ENCODE peak calls at places on chromosomes 6 and 20, in six cellular contexts. W is H9; E is effector memory CD4-positive, alpha-beta T cell; D is dorsolateral prefrontal cortex; I is RWPE1; Y is esophagus muscularis mucosa. S is an unnamed sample.

GRCh38 chr20:40714109-40714508 is 25.1 kb upstream of the MAFB start:
- DNase-seq in W (no peak), E (no peak), D (no peak), I (no peak), Y (no peak), S (no peak)

GRCh38 chr20:13220857-13221297 is at the start of gene ISM1:
- DNase-seq in W (peak), E (peak), D (no peak), I (peak), Y (no peak), S (no peak)

GRCh38 chr20:60244373-60245146 is 286.3 kb downstream of the CDH26 start:
- DNase-seq in W (no peak), E (no peak), D (no peak), I (no peak), Y (no peak), S (no peak)

GRCh38 chr6:134046054-134046453 is 6.4 kb downstream of the SLC2A12 start:
- DNase-seq in W (no peak), E (no peak), D (no peak), I (no peak), Y (no peak), S (no peak)

GRCh38 chr6:33001685-33002084 is 7.7 kb downstream of the HLA-DOA start:
- DNase-seq in W (no peak), E (no peak), D (no peak), I (no peak), Y (no peak), S (no peak)

GRCh38 chr6:166411721-166412151 is 29.0 kb upstream of the MPC1 start:
- DNase-seq in W (no peak), E (no peak), D (no peak), I (no peak), Y (no peak), S (no peak)

GRCh38 chr6:117264487-117265424 is 602 bp upstream of the VGLL2 start:
- DNase-seq in W (peak), E (no peak), D (no peak), I (no peak), Y (no peak), S (peak)

GRCh38 chr6:70124882-70125535 is 177.9 kb downstream of the COL9A1 start:
- DNase-seq in W (no peak), E (no peak), D (no peak), I (peak), Y (no peak), S (no peak)

GRCh38 chr20:10519361-10520048 is 84.4 kb downstream of the SLX4IP start:
- DNase-seq in W (no peak), E (no peak), D (no peak), I (no peak), Y (no peak), S (no peak)

GRCh38 chr6:72784581-72784980 is 162.7 kb downstream of the KCNQ5 start:
- DNase-seq in W (no peak), E (no peak), D (no peak), I (peak), Y (no peak), S (no peak)

GRCh38 chr6:35058041-35058675 is 83.0 kb downstream of the TCP11 start:
- DNase-seq in W (no peak), E (no peak), D (no peak), I (no peak), Y (no peak), S (peak)

GRCh38 chr6:68639826-68640505 is 4.9 kb downstream of the ADGRB3 start:
- DNase-seq in W (no peak), E (no peak), D (no peak), I (no peak), Y (no peak), S (no peak)
- H3K27ac ChIP-seq in W (no peak), E (no peak), D (peak), I (no peak), Y (peak), S (no peak)

GRCh38 chr6:144294016-144294415 is 8.9 kb downstream of the UTRN start:
- DNase-seq in W (no peak), E (no peak), D (no peak), I (peak), Y (no peak), S (no peak)

GRCh38 chr6:144297498-144298166 is 12.5 kb downstream of the UTRN start:
- DNase-seq in W (no peak), E (no peak), D (no peak), I (no peak), Y (no peak), S (no peak)

GRCh38 chr6:144295981-144296767 is 11.0 kb downstream of the UTRN start:
- DNase-seq in W (no peak), E (no peak), D (no peak), I (no peak), Y (no peak), S (no peak)

GRCh38 chr6:144298167-144298671 is 13.1 kb downstream of the UTRN start:
- DNase-seq in W (no peak), E (no peak), D (no peak), I (no peak), Y (no peak), S (no peak)

DNA sequence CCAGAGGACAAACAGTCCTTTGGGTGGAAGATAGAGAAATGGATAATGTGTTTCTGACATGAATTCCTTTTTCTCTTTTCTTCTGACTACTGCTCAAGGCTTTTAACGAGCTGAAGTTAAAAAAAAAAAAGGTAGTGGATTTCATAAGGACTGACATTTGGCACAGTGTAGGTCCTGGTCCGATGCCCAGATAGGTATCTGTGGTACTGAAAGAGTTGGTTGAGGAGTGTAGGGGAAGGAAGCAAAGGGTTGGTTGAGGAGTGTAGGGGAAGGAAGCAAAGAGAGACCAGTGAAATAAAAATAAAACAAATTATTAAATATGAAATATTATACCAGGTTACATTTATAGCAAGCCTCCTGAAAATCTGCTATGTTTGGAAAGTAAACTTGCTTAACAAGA is 11.8 kb downstream of the UTRN start:
- DNase-seq in W (no peak), E (no peak), D (no peak), I (no peak), Y (no peak), S (no peak)
- H3K27ac ChIP-seq in W (no peak), E (no peak), D (no peak), I (no peak), Y (peak), S (no peak)

GRCh38 chr6:11357285-11357684 is 124.8 kb upstream of the NEDD9 start:
- DNase-seq in W (no peak), E (no peak), D (no peak), I (no peak), Y (no peak), S (no peak)
- H3K27ac ChIP-seq in W (no peak), E (no peak), D (no peak), I (no peak), Y (peak), S (no peak)

GRCh38 chr6:43306086-43306485 is 2.5 kb downstream of the CRIP3 start:
- DNase-seq in W (no peak), E (no peak), D (no peak), I (no peak), Y (no peak), S (no peak)
- H3K27ac ChIP-seq in W (no peak), E (no peak), D (no peak), I (no peak), Y (no peak), S (no peak)

GRCh38 chr6:30847421-30847970 is 36.8 kb upstream of the DDR1 start:
- DNase-seq in W (peak), E (no peak), D (no peak), I (no peak), Y (no peak), S (no peak)
- H3K27ac ChIP-seq in W (peak), E (no peak), D (no peak), I (no peak), Y (no peak), S (no peak)

DNA sequence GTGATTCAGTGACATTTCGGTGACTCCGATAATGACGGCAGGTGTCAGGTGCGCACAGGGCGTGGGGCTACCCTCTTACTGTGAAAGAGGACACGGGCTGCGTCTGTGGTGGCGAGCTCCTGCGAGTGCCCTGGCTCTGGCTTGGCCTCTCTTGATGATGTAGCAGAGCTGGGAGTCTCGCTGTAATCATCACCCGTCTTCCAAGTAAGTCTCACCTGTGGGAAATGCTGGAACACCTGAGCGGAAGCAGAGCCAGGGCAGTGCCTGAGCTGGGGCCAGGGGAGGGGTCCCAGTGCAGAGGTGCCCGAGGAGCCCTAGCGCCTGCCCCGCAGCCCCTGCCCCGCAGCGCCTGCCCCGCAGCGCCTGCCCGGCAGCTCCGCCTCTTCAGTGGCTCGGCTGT is 4.8 kb downstream of the OSBPL2 start:
- DNase-seq in W (no peak), E (no peak), D (no peak), I (no peak), Y (no peak), S (no peak)
- H3K27ac ChIP-seq in W (no peak), E (no peak), D (no peak), I (peak), Y (no peak), S (no peak)

GRCh38 chr6:257031-257725 is 35.1 kb upstream of the DUSP22 start:
- DNase-seq in W (no peak), E (no peak), D (no peak), I (peak), Y (no peak), S (no peak)

GRCh38 chr6:254011-254410 is 38.3 kb upstream of the DUSP22 start:
- DNase-seq in W (no peak), E (no peak), D (no peak), I (no peak), Y (no peak), S (no peak)

GRCh38 chr6:257774-258173 is 34.5 kb upstream of the DUSP22 start:
- DNase-seq in W (no peak), E (no peak), D (no peak), I (no peak), Y (no peak), S (no peak)

GRCh38 chr6:255418-256090 is 36.7 kb upstream of the DUSP22 start:
- DNase-seq in W (no peak), E (no peak), D (no peak), I (no peak), Y (no peak), S (no peak)

GRCh38 chr6:256169-256568 is 36.1 kb upstream of the DUSP22 start:
- DNase-seq in W (no peak), E (no peak), D (no peak), I (no peak), Y (no peak), S (no peak)
- H3K27ac ChIP-seq in W (no peak), E (no peak), D (no peak), I (peak), Y (no peak), S (no peak)

GRCh38 chr20:487655-488054 is 25.3 kb upstream of the TBC1D20 start:
- DNase-seq in W (no peak), E (no peak), D (no peak), I (no peak), Y (no peak), S (no peak)
- H3K27ac ChIP-seq in W (no peak), E (no peak), D (peak), I (no peak), Y (no peak), S (no peak)

GRCh38 chr20:35359335-35359997 is 52.3 kb downstream of the UQCC1 start:
- DNase-seq in W (no peak), E (no peak), D (no peak), I (no peak), Y (no peak), S (no peak)
- H3K27ac ChIP-seq in W (no peak), E (no peak), D (peak), I (peak), Y (peak), S (no peak)

S was measured in WERI-Rb-1.